ENCODE peak calls at places on chromosomes 6 and 20, in six cellular contexts. One of them, this sample, is unnamed.

GRCh38 chr6:158039571-158040050 is 57.9 kb downstream of the SYNJ2 start:
- DNase-seq in CD8-positive, alpha-beta T cell: no peak
- DNase-seq in PC-9: peak; percentile 75
- DNase-seq in heart left ventricle: peak; percentile 69
- DNase-seq in effector memory CD4-positive, alpha-beta T cell: no peak
- DNase-seq in neural progenitor cell: no peak
- DNase-seq in this sample: no peak

GRCh38 chr6:136647363-136647763 is 97.1 kb upstream of the MAP7 start:
- DNase-seq in CD8-positive, alpha-beta T cell: no peak
- DNase-seq in PC-9: no peak
- DNase-seq in heart left ventricle: no peak
- DNase-seq in effector memory CD4-positive, alpha-beta T cell: peak; percentile 35
- DNase-seq in neural progenitor cell: no peak
- DNase-seq in this sample: peak; percentile 23

GRCh38 chr20:43124261-43124660 is 65.4 kb downstream of the PTPRT start:
- DNase-seq in CD8-positive, alpha-beta T cell: no peak
- DNase-seq in PC-9: no peak
- DNase-seq in heart left ventricle: no peak
- DNase-seq in effector memory CD4-positive, alpha-beta T cell: no peak
- DNase-seq in neural progenitor cell: no peak
- DNase-seq in this sample: no peak

GRCh38 chr6:44049989-44050871 is 77.0 kb downstream of the MRPL14 start:
- DNase-seq in CD8-positive, alpha-beta T cell: no peak
- DNase-seq in PC-9: no peak
- DNase-seq in heart left ventricle: peak; percentile 4
- DNase-seq in effector memory CD4-positive, alpha-beta T cell: no peak
- DNase-seq in neural progenitor cell: no peak
- DNase-seq in this sample: no peak

GRCh38 chr20:9531581-9531980 is 17.2 kb downstream of the LAMP5 start:
- DNase-seq in CD8-positive, alpha-beta T cell: no peak
- DNase-seq in PC-9: no peak
- DNase-seq in heart left ventricle: no peak
- DNase-seq in effector memory CD4-positive, alpha-beta T cell: no peak
- DNase-seq in neural progenitor cell: no peak
- DNase-seq in this sample: no peak

GRCh38 chr6:53524455-53524815 is 20.5 kb downstream of the GCLC start:
- DNase-seq in CD8-positive, alpha-beta T cell: no peak
- DNase-seq in PC-9: peak; percentile 26
- DNase-seq in heart left ventricle: no peak
- DNase-seq in effector memory CD4-positive, alpha-beta T cell: no peak
- DNase-seq in neural progenitor cell: no peak
- DNase-seq in this sample: no peak

GRCh38 chr6:20696676-20697075 is 162.4 kb downstream of the CDKAL1 start:
- DNase-seq in CD8-positive, alpha-beta T cell: no peak
- DNase-seq in PC-9: no peak
- DNase-seq in heart left ventricle: no peak
- DNase-seq in effector memory CD4-positive, alpha-beta T cell: no peak
- DNase-seq in neural progenitor cell: no peak
- DNase-seq in this sample: no peak

GRCh38 chr6:129590408-129591022 is 119.5 kb downstream of the ARHGAP18 start:
- DNase-seq in CD8-positive, alpha-beta T cell: no peak
- DNase-seq in PC-9: no peak
- DNase-seq in heart left ventricle: no peak
- DNase-seq in effector memory CD4-positive, alpha-beta T cell: no peak
- DNase-seq in neural progenitor cell: no peak
- DNase-seq in this sample: no peak

GRCh38 chr20:62933966-62934365 is 4.0 kb upstream of the GID8 start:
- DNase-seq in CD8-positive, alpha-beta T cell: no peak
- DNase-seq in PC-9: no peak
- DNase-seq in heart left ventricle: no peak
- DNase-seq in effector memory CD4-positive, alpha-beta T cell: no peak
- DNase-seq in neural progenitor cell: no peak
- DNase-seq in this sample: no peak

GRCh38 chr20:62935204-62935967 is 2.6 kb upstream of the GID8 start:
- DNase-seq in CD8-positive, alpha-beta T cell: no peak
- DNase-seq in PC-9: no peak
- DNase-seq in heart left ventricle: no peak
- DNase-seq in effector memory CD4-positive, alpha-beta T cell: no peak
- DNase-seq in neural progenitor cell: no peak
- DNase-seq in this sample: no peak

GRCh38 chr20:62937353-62938104 is 418 bp upstream of the GID8 start:
- DNase-seq in CD8-positive, alpha-beta T cell: peak; percentile 98
- DNase-seq in PC-9: peak; percentile 98
- DNase-seq in heart left ventricle: peak; percentile 98
- DNase-seq in effector memory CD4-positive, alpha-beta T cell: peak; percentile 94
- DNase-seq in neural progenitor cell: peak; percentile 99
- DNase-seq in this sample: peak; percentile 95

GRCh38 chr20:62936996-62937352 is 973 bp upstream of the GID8 start:
- DNase-seq in CD8-positive, alpha-beta T cell: no peak
- DNase-seq in PC-9: no peak
- DNase-seq in heart left ventricle: no peak
- DNase-seq in effector memory CD4-positive, alpha-beta T cell: no peak
- DNase-seq in neural progenitor cell: no peak
- DNase-seq in this sample: no peak

DNA sequence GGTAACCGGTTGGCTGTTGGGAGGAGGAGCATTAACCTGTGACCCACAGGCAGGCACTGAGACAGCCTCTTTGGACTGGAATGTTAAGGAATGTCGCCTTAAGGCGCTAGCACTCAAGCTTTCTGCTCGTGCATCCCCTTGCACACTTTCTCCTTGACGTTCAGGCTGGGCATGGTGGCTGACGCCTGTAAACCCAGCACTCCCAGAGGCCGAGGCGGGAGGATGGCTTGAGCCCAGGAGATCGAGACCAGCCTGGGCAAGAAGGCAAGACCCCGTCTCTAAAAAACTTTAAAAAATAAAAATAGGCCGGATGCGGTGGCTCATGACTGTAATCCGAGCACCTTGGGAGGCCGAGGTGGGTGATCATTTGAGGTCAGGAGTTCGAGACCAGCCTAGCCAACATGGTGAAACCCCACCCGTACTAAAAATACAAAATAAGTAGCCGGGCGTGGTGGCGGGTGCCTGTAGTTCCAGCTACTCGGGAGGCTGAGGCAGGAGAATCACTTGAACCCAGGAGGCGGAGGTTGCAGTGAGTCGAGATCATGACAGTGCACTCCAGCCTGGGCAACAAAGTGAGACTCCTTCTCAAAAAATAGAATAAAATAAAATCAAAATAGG is 1.9 kb upstream of the GID8 start:
- DNase-seq in CD8-positive, alpha-beta T cell: no peak
- DNase-seq in PC-9: no peak
- DNase-seq in heart left ventricle: no peak
- DNase-seq in effector memory CD4-positive, alpha-beta T cell: no peak
- DNase-seq in neural progenitor cell: peak; percentile 75
- DNase-seq in this sample: no peak
- H3K4me3 ChIP-seq in CD8-positive, alpha-beta T cell: no peak overlapping the region
- H3K4me3 ChIP-seq in PC-9: peak overlapping the region; percentile 99
- H3K4me3 ChIP-seq in heart left ventricle: peak overlapping the region; percentile 99
- H3K4me3 ChIP-seq in effector memory CD4-positive, alpha-beta T cell: no peak overlapping the region
- H3K4me3 ChIP-seq in neural progenitor cell: peak overlapping the region; percentile 81
- H3K4me3 ChIP-seq in this sample: no peak overlapping the region

DNA sequence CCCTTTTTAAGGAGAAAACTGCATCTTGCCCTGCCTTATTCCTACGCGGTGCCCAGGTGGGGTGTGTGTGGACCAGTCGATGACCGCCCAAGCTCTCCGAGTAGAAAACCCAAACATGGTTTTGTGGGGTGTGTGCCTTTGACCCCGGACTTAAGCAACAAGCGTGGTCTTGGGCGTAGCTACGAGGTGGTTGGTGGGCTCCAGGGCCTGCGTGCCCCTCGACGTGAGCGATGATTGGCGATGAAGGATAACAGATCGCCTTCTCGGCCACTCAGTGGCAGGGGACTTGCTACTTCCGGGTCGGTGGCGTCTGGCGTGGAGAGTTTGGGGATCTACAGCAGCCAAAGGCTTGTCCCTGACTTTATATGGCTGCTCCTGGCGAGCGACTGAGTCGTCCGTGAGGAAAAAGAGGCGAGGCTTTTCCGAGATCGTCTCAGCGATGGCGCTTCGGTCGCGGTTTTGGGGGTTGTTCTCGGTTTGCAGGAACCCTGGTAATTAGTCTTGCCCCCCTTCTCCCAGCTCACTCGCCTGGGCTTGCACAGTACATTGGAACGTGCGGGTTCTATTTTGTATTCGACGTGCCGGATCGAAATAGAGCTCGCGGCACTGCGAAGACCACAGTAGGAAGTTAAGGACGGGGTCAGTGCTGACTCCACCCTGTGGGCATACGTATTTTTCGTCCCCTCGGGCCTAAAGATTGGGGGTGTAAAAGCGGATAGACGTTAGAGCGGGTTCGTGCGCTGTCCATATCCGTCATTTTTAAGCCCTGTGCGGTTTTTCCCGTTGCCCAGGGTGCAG is at the start of gene MRPL18:
- DNase-seq in CD8-positive, alpha-beta T cell: peak; percentile 87
- DNase-seq in PC-9: peak; percentile 74
- DNase-seq in heart left ventricle: peak; percentile 97
- DNase-seq in effector memory CD4-positive, alpha-beta T cell: peak; percentile 85
- DNase-seq in neural progenitor cell: peak; percentile 97
- DNase-seq in this sample: peak; percentile 88
- H3K36me3 ChIP-seq in CD8-positive, alpha-beta T cell: peaks cover 20% of the 10 kb centered on the region
- H3K36me3 ChIP-seq in PC-9: peaks cover 26% of the 10 kb centered on the region
- H3K36me3 ChIP-seq in heart left ventricle: peaks cover 53% of the 10 kb centered on the region
- H3K36me3 ChIP-seq in effector memory CD4-positive, alpha-beta T cell: peaks cover 31% of the 10 kb centered on the region
- H3K36me3 ChIP-seq in neural progenitor cell: peaks cover 49% of the 10 kb centered on the region
- H3K36me3 ChIP-seq in this sample: peaks cover 38% of the 10 kb centered on the region

DNA sequence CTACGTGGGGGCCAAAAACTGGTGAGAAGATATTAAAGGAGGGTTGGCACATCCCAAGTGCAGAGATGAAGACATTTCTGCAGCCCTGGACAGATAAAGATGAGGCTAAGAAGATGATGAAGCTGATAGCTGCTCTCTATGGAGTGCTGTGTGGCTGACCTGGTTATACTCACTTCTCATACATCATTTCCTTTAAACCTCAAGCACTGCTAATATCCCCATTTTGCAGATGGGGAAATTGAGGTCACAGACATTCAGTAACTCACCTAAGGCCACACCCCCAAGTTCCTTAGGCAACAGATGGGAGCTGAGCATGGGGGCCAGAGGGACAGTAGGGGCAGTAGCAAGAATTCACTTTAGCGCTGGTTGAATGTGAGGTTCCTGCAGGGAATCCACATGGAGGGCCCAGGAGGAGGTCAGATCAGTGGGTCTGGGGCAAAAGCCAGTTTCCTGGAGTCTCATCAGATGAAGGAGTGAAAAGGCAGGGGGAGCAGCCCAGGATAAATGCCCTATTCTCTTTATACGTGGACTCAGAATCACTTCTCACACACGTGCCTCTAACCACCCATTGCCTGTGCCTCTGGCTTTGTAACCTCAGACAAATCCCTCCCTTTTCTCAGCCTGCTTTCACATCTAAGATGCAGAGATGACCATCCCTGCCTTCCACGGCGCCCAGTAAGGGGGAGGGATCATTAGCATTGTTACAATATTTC is 125.8 kb downstream of the NFATC2 start:
- DNase-seq in CD8-positive, alpha-beta T cell: no peak
- DNase-seq in PC-9: no peak
- DNase-seq in heart left ventricle: no peak
- DNase-seq in effector memory CD4-positive, alpha-beta T cell: no peak
- DNase-seq in neural progenitor cell: no peak
- DNase-seq in this sample: no peak
- H3K4me1 ChIP-seq in CD8-positive, alpha-beta T cell: peaks cover 30% of the 10 kb centered on the region
- H3K4me1 ChIP-seq in PC-9: no peaks in the 10 kb centered on the region
- H3K4me1 ChIP-seq in heart left ventricle: no peaks in the 10 kb centered on the region
- H3K4me1 ChIP-seq in effector memory CD4-positive, alpha-beta T cell: peaks cover 63% of the 10 kb centered on the region
- H3K4me1 ChIP-seq in neural progenitor cell: peaks cover 5% of the 10 kb centered on the region
- H3K4me1 ChIP-seq in this sample: peaks cover 71% of the 10 kb centered on the region

GRCh38 chr20:63955846-63956663 is at the start of gene UCKL1:
- DNase-seq in CD8-positive, alpha-beta T cell: peak; percentile 92
- DNase-seq in PC-9: peak; percentile 94
- DNase-seq in heart left ventricle: peak; percentile 96
- DNase-seq in effector memory CD4-positive, alpha-beta T cell: peak; percentile 87
- DNase-seq in neural progenitor cell: peak; percentile 98
- DNase-seq in this sample: peak; percentile 94

GRCh38 chr20:63958471-63958870 is 2.3 kb upstream of the UCKL1 start:
- DNase-seq in CD8-positive, alpha-beta T cell: no peak
- DNase-seq in PC-9: no peak
- DNase-seq in heart left ventricle: no peak
- DNase-seq in effector memory CD4-positive, alpha-beta T cell: no peak
- DNase-seq in neural progenitor cell: no peak
- DNase-seq in this sample: no peak

GRCh38 chr20:63956664-63957003 is 418 bp upstream of the UCKL1 start:
- DNase-seq in CD8-positive, alpha-beta T cell: no peak
- DNase-seq in PC-9: no peak
- DNase-seq in heart left ventricle: no peak
- DNase-seq in effector memory CD4-positive, alpha-beta T cell: no peak
- DNase-seq in neural progenitor cell: no peak
- DNase-seq in this sample: no peak

GRCh38 chr20:63957690-63958441 is 1.6 kb upstream of the UCKL1 start:
- DNase-seq in CD8-positive, alpha-beta T cell: no peak
- DNase-seq in PC-9: peak; percentile 93
- DNase-seq in heart left ventricle: peak; percentile 64
- DNase-seq in effector memory CD4-positive, alpha-beta T cell: no peak
- DNase-seq in neural progenitor cell: peak; percentile 48
- DNase-seq in this sample: no peak

GRCh38 chr20:63957004-63957689 is 931 bp upstream of the UCKL1 start:
- DNase-seq in CD8-positive, alpha-beta T cell: peak; percentile 73
- DNase-seq in PC-9: peak; percentile 95
- DNase-seq in heart left ventricle: peak; percentile 78
- DNase-seq in effector memory CD4-positive, alpha-beta T cell: peak; percentile 55
- DNase-seq in neural progenitor cell: peak; percentile 72
- DNase-seq in this sample: peak; percentile 78
- H3K4me3 ChIP-seq in CD8-positive, alpha-beta T cell: peak overlapping the region; percentile 44
- H3K4me3 ChIP-seq in PC-9: peak overlapping the region; percentile 74
- H3K4me3 ChIP-seq in heart left ventricle: peak overlapping the region; percentile 100
- H3K4me3 ChIP-seq in effector memory CD4-positive, alpha-beta T cell: peak overlapping the region; percentile 55
- H3K4me3 ChIP-seq in neural progenitor cell: peak overlapping the region; percentile 100
- H3K4me3 ChIP-seq in this sample: peak overlapping the region; percentile 51